ENCODE peak calls at places on chromosomes 11 and 22, in ten cellular contexts. A is activated T-helper 9 cell treated with anti-CD3 and anti-CD28 coated beads, Interleukin-2, amount 50 U/mL, for 16 hours; R is upper lobe of right lung; M is activated T-helper 1 cell treated with anti-CD3 and anti-CD28 coated beads, Interleukin-2, amount 50 U/mL, for 16 hours; I is tibial artery; Z is hepatocyte; Y is kidney epithelial cell; G is neural progenitor cell; Q is left lung; D is iPS-NIHi11. V is an unnamed sample.

GRCh38 chr11:113528982-113529381 is 53.8 kb upstream of the DRD2 start:
- DNase-seq in A (no peak), R (no peak), M (no peak), I (no peak), Z (no peak), Y (no peak), G (no peak), Q (no peak), D (no peak), V (no peak)

GRCh38 chr11:58276151-58276550 is 8.1 kb upstream of the OR10W1 start:
- DNase-seq in A (no peak), R (no peak), M (no peak), I (no peak), Z (no peak), Y (no peak), G (no peak), Q (no peak), D (no peak), V (no peak)

GRCh38 chr11:118939948-118940598 is 14.3 kb upstream of the BCL9L start:
- DNase-seq in A (no peak), R (no peak), M (no peak), I (no peak), Z (peak; percentile 53), Y (no peak), G (peak; percentile 16), Q (no peak), D (peak; percentile 64), V (no peak)

GRCh38 chr11:23284626-23285025 is 424.4 kb upstream of the CCDC179 start:
- DNase-seq in A (no peak), R (no peak), M (no peak), I (no peak), Z (no peak), Y (no peak), G (no peak), Q (no peak), D (no peak), V (no peak)

GRCh38 chr11:34972892-34973291 is 56.5 kb downstream of the PDHX start:
- DNase-seq in A (no peak), R (no peak), M (no peak), I (no peak), Z (no peak), Y (no peak), G (no peak), Q (no peak), D (no peak), V (peak; percentile 88)

GRCh38 chr11:132032555-132032954 is 662.1 kb downstream of the NTM start:
- DNase-seq in A (no peak), R (no peak), M (no peak), I (no peak), Z (no peak), Y (no peak), G (no peak), Q (no peak), D (no peak), V (no peak)

GRCh38 chr22:17121235-17122195 is at the start of gene TMEM121B:
- DNase-seq in A (no peak), R (peak; percentile 82), M (no peak), I (peak; percentile 49), Z (peak; percentile 84), Y (no peak), G (peak; percentile 96), Q (peak; percentile 65), D (peak; percentile 89), V (peak; percentile 55)

GRCh38 chr11:27514558-27514957 is 8.0 kb upstream of the LIN7C start:
- DNase-seq in A (no peak), R (no peak), M (no peak), I (no peak), Z (no peak), Y (no peak), G (no peak), Q (no peak), D (no peak), V (no peak)

GRCh38 chr11:65560555-65561418 is 2.6 kb upstream of the LTBP3 start:
- DNase-seq in A (no peak), R (no peak), M (no peak), I (peak; percentile 67), Z (peak; percentile 69), Y (no peak), G (peak; percentile 72), Q (no peak), D (no peak), V (peak; percentile 92)

GRCh38 chr22:46730568-46731245 is 7.3 kb downstream of the CERK start:
- DNase-seq in A (no peak), R (no peak), M (no peak), I (no peak), Z (peak; percentile 57), Y (no peak), G (no peak), Q (no peak), D (no peak), V (no peak)

GRCh38 chr22:19854778-19855503 is at the start of the genes GNB1L and RTL10:
- DNase-seq in A (peak; percentile 95), R (peak; percentile 99), M (peak; percentile 87), I (peak; percentile 95), Z (peak; percentile 100), Y (peak; percentile 80), G (peak; percentile 100), Q (peak; percentile 98), D (peak; percentile 99), V (peak; percentile 96)

GRCh38 chr11:65726660-65727059 is 6.1 kb upstream of the RNASEH2C start:
- DNase-seq in A (no peak), R (no peak), M (no peak), I (no peak), Z (no peak), Y (no peak), G (no peak), Q (no peak), D (peak; percentile 35), V (no peak)

GRCh38 chr11:98059488-98059887 is 961.3 kb upstream of the CNTN5 start:
- DNase-seq in A (no peak), R (no peak), M (no peak), I (no peak), Z (no peak), Y (no peak), G (no peak), Q (no peak), D (no peak), V (no peak)

GRCh38 chr11:130897262-130898182 is 18.8 kb downstream of the SNX19 start:
- DNase-seq in A (no peak), R (peak; percentile 76), M (no peak), I (peak; percentile 83), Z (peak; percentile 16), Y (peak; percentile 47), G (no peak), Q (peak; percentile 39), D (peak; percentile 25), V (peak; percentile 81)

V was measured in SJSA1.